ENCODE peak calls at places on chromosomes 12 and 14, in five cellular contexts. L is A549, U is uterus, Q is body of pancreas, G is HCT116. K is an unnamed sample.

GRCh38 chr12:128474916-128475315 is 207.9 kb downstream of the TMEM132C start:
- DNase-seq in L (no peak), U (no peak), Q (no peak), G (no peak), K (no peak)

GRCh38 chr12:24851816-24852337 is 97.0 kb downstream of the BCAT1 start:
- DNase-seq in L (no peak), U (no peak), Q (no peak), G (no peak), K (no peak)

GRCh38 chr12:12918781-12919180 is 27.4 kb downstream of the GPRC5A start:
- DNase-seq in L (peak), U (no peak), Q (no peak), G (no peak), K (no peak)

GRCh38 chr12:2673966-2674810 is 120.6 kb upstream of the FKBP4 start:
- DNase-seq in L (peak), U (peak), Q (no peak), G (peak), K (peak)

GRCh38 chr12:2161478-2161877 is 108.7 kb downstream of the CACNA1C start:
- DNase-seq in L (no peak), U (peak), Q (peak), G (no peak), K (no peak)

GRCh38 chr14:68905107-68905895 is 73.8 kb downstream of the ACTN1 start:
- DNase-seq in L (no peak), U (no peak), Q (no peak), G (no peak), K (no peak)

GRCh38 chr14:100543471-100544455 is 43.5 kb downstream of the BEGAIN start:
- DNase-seq in L (no peak), U (no peak), Q (no peak), G (no peak), K (no peak)

GRCh38 chr12:108691995-108692808 is 39.1 kb downstream of the CORO1C start:
- DNase-seq in L (peak), U (no peak), Q (no peak), G (no peak), K (peak)

GRCh38 chr12:108479364-108480070 is 35.6 kb upstream of the FICD start:
- DNase-seq in L (no peak), U (no peak), Q (no peak), G (no peak), K (no peak)

GRCh38 chr14:22491683-22492483 is 97.1 kb downstream of the DAD1 start:
- DNase-seq in L (no peak), U (no peak), Q (no peak), G (no peak), K (no peak)

GRCh38 chr12:97465012-97465345 is 2.4 kb downstream of the RMST start:
- DNase-seq in L (no peak), U (no peak), Q (no peak), G (no peak), K (no peak)
- H3K4me3 ChIP-seq in L (no peak), U (no peak), Q (no peak), G (no peak), K (no peak)

GRCh38 chr12:42076976-42077375 is 67.7 kb downstream of the GXYLT1 start:
- DNase-seq in L (no peak), U (no peak), Q (no peak), G (no peak), K (no peak)
- TF ChIP-seq POLR2A in L (no peak), U (no peak), Q (no peak), G (no peak), K (no peak)

DNA sequence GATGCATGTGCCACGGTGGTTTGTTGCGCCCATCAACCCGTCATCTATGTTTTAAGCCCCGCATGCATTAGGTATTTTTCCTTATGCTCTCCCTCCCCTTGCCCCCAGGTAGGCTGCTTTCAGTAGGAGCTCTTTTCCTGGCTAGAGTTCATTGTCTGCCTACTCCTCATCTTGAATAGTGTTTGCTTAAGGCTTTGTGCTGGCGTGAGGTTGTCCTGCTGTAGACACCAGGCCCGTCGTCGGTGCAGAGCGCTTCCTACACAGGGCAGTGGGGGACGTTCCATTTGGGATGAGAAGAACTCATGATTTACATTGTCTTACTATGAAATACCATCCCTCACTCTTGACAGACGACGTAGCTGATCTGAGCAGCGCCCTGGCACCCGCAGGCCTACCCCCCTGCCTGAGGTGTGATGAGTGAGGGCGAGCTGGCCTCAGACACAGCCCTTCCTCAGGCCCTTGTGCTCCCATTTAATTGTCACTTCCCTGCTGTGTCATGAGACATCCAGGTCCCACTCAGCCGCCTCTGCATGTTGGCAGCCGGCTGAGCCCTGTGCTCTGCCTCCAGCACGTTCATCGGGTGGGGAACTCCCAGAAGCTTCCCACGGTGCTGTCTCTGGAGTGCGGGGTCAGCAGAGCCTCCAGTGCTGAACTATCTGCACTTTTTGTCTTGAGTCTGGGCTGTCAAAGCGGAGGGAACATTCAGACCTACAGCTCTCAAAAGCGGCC is 76.0 kb downstream of the WDR20 start:
- DNase-seq in L (no peak), U (no peak), Q (no peak), G (no peak), K (no peak)
- H3K27ac ChIP-seq in L (no peak), U (no peak), Q (no peak), G (no peak), K (no peak)

GRCh38 chr14:79299162-79299561 is 912.1 kb downstream of the DIO2 start:
- DNase-seq in L (no peak), U (no peak), Q (no peak), G (no peak), K (no peak)

GRCh38 chr14:79294506-79294905 is 916.8 kb downstream of the DIO2 start:
- DNase-seq in L (no peak), U (no peak), Q (no peak), G (no peak), K (no peak)

GRCh38 chr14:79298373-79298772 is 912.9 kb downstream of the DIO2 start:
- DNase-seq in L (no peak), U (no peak), Q (no peak), G (no peak), K (no peak)

GRCh38 chr14:79295385-79295784 is 915.9 kb downstream of the DIO2 start:
- DNase-seq in L (no peak), U (no peak), Q (no peak), G (no peak), K (no peak)

DNA sequence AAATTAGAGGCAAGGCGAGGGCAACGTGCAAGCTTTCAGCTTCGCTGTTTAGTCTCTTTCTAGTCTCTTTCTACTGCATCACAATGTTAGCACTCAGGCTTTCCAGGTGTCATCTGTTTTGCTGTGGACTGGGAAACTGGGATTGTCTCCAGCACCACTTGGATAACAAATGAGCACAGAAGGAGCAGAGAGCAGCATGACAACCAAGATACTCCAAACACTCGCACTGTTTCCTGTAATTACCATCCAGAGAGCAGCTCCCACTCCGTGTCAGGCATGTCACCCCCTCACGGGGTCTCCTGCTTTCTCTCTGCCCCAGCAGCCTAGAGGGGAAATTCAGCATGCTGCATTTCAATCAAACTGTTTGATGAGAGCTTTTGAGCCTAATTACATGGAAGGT is 917.8 kb downstream of the DIO2 start:
- DNase-seq in L (no peak), U (peak), Q (no peak), G (no peak), K (no peak)
- H3K4me3 ChIP-seq in L (no peak), U (peak), Q (no peak), G (no peak), K (no peak)

DNA sequence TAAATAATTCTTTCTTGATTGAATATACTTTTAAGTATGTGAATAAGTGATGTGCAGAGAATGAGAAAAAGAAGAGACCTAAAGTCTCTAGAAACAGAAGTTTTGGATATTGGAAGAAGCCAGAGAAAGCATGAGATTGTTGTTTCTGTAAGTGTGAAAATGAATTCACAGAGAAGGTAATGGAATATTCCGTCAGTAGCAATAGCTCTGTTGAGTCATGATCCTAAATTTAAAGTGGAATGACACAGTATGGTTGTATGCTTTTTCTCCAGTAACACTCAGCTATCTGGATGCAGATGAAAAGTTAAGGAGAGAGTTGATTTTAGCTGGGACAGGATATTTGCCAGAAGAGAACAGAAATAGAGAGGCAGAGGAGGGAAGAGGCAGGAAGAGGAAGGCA is 1166.3 kb downstream of the GALC start:
- DNase-seq in L (no peak), U (no peak), Q (no peak), G (no peak), K (no peak)
- TF ChIP-seq POLR2A in L (no peak), U (no peak), Q (no peak), G (no peak), K (no peak)

GRCh38 chr12:104466694-104467345 is 10.1 kb downstream of the CHST11 start:
- DNase-seq in L (no peak), U (no peak), Q (no peak), G (no peak), K (no peak)
- H3K27ac ChIP-seq in L (no peak), U (no peak), Q (no peak), G (no peak), K (no peak)

DNA sequence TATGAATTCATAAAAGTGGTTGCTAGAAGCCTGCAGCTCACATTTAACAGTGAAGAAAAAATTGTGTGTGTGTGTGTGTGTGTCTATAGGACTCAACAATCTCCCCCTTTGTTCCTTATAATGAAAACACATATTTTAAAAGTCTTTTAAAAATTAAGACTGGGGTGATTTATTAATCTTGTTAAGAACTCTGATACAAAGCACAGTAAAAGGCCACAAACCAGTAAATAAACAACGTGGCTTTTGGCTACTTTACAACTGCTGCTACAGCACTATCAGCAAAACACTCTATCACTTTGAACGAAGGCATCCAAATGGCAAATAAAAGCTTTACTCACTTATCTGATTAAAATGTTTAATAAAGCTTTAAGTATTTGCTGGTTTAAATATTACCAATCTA is 614 bp upstream of the VCPKMT start:
- DNase-seq in L (no peak), U (no peak), Q (peak), G (no peak), K (no peak)
- H3K4me3 ChIP-seq in L (peak), U (peak), Q (no peak), G (peak), K (no peak)

GRCh38 chr12:57891639-57892228 is 45.2 kb upstream of the CTDSP2 start:
- DNase-seq in L (no peak), U (no peak), Q (no peak), G (no peak), K (no peak)

GRCh38 chr12:57888407-57889157 is 42.1 kb upstream of the CTDSP2 start:
- DNase-seq in L (no peak), U (peak), Q (no peak), G (no peak), K (peak)

GRCh38 chr12:57887631-57888406 is 41.3 kb upstream of the CTDSP2 start:
- DNase-seq in L (no peak), U (peak), Q (no peak), G (no peak), K (no peak)

GRCh38 chr12:57890191-57891120 is 43.9 kb upstream of the CTDSP2 start:
- DNase-seq in L (peak), U (no peak), Q (no peak), G (no peak), K (no peak)

DNA sequence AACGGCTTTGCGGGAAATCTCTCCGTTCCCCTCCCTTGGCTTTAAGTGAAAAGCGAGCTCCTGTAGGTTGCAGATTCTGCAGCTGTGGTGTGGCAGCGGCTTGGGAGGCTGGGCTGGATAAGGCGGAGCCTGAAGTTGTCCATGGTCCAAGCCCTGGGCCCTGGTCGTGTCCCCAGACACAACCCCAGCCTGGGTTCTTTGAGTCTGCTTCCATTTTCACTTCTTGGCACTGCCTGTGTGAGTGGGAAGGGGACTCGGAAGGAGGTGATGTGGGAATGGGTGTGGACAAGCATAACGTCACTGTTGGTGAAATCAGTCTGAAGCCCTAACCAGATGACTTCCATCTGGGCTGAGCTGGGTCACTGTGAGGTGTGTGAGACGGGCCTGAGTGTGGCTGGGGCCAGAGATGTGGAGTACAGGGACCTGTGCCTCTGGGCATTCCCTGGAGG is 43.0 kb upstream of the CTDSP2 start:
- DNase-seq in L (no peak), U (peak), Q (peak), G (no peak), K (no peak)
- TF ChIP-seq POLR2A in L (no peak), U (peak), Q (no peak), G (no peak), K (no peak)

DNA sequence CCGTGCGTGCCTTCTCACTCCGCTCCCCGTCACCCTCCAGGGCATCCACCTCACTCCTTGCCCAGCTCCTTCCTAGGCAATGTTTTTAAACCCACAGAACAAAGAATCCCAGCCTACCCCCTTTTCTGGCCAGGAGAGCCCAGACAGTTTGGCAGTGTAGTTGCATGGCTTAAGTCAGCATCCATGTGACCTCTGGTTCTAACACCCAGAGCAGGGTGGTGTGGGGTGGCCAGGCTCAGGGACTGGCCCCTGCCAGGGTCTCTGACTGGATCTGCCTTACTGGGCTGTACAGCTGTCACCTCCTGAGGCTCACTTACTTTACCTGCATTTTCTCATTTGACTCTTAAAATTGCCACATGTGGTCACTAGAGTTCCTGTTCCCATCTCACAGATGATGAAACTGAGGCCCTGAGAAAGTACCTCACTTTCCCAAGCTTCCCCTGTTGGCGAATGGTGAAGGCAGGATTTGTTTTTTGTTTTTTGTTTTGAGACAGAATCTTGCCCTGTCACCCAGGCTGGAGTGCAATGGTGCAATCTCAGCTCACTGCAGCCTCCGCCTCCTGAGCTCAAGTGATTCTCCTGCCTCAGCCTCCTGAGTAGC is 18.3 kb downstream of the SDS start:
- DNase-seq in L (no peak), U (no peak), Q (no peak), G (no peak), K (no peak)
- H3K27ac ChIP-seq in L (no peak), U (no peak), Q (no peak), G (no peak), K (no peak)

GRCh38 chr12:57233357-57234232 is 4.1 kb downstream of the SHMT2 start:
- DNase-seq in L (no peak), U (no peak), Q (no peak), G (no peak), K (no peak)

GRCh38 chr12:57229634-57230380 is at the start of gene SHMT2:
- DNase-seq in L (peak), U (peak), Q (peak), G (peak), K (peak)

GRCh38 chr12:57230381-57231155 is 1.1 kb downstream of the SHMT2 start:
- DNase-seq in L (no peak), U (no peak), Q (no peak), G (no peak), K (no peak)

GRCh38 chr12:57232156-57232756 is 2.7 kb downstream of the SHMT2 start:
- DNase-seq in L (no peak), U (no peak), Q (no peak), G (no peak), K (no peak)

DNA sequence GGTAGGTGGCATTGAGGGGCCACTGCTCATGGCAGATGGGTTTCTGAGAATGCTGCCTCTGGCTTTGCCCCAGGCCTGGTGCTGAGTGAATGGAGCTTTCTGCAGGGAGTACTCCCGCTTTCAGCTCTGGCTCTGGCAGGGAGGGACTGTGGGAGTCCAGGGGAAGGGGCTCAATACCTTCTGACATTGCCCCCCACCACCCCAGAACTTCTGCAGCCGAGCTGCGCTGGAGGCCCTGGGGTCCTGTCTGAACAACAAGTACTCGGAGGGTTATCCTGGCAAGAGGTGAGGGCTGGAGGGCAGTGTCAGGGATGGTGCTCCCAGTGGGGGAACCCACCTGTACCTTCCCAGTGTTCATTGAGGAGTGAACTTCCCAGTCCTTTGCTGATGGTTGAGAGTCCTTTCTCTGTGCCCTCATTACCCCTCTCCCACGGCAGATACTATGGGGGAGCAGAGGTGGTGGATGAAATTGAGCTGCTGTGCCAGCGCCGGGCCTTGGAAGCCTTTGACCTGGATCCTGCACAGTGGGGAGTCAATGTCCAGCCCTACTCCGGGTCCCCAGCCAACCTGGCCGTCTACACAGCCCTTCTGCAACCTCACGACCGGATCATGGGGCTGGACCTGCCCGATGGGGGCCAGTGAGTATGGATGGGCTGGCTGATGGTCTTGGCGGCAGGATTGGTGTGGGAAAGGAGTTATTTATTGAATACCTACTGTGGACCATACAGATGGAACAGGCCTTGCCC is 1.9 kb downstream of the SHMT2 start:
- DNase-seq in L (no peak), U (no peak), Q (no peak), G (no peak), K (no peak)
- H3K4me3 ChIP-seq in L (peak), U (no peak), Q (no peak), G (peak), K (no peak)

K was measured in adrenal gland.